ENCODE peak calls at places on chromosomes 5 and 9, in six cellular contexts. Y is HL-60, S is coronary artery, D is A549, I is kidney, K is epithelial cell of esophagus. H is an unnamed sample.
A peak's percentile ranks its signal among the peaks of the same experiment; 100 is the strongest.

GRCh38 chr5:39256472-39256871 is 37.1 kb upstream of the FYB1 start:
- DNase-seq in Y (peak; percentile 74), I (no peak), D (peak; percentile 67), S (no peak), K (peak; percentile 93), H (no peak)

GRCh38 chr5:2841208-2841607 is 89.7 kb upstream of the IRX2 start:
- DNase-seq in D (no peak), Y (peak; percentile 2), S (no peak), I (no peak), K (peak; percentile 7), H (no peak)

GRCh38 chr5:175920506-175920865 is 47.6 kb downstream of the THOC3 start:
- DNase-seq in D (no peak), S (no peak), Y (no peak), K (no peak), I (no peak), H (no peak)

GRCh38 chr5:132987531-132988408 is 24.3 kb upstream of the AFF4 start:
- DNase-seq in Y (no peak), I (no peak), S (no peak), D (no peak), K (no peak), H (no peak)

GRCh38 chr5:96714951-96715451 is 52.8 kb downstream of the CAST start:
- DNase-seq in S (no peak), K (peak; percentile 78), Y (no peak), D (peak; percentile 38), I (no peak), H (no peak)

GRCh38 chr5:80282054-80282453 is 26.2 kb upstream of the SERINC5 start:
- DNase-seq in K (no peak), D (no peak), S (no peak), I (no peak), Y (no peak), H (no peak)

GRCh38 chr5:132971483-132972435 is 8.3 kb upstream of the AFF4 start:
- DNase-seq in Y (no peak), K (peak; percentile 52), I (no peak), S (no peak), D (no peak), H (no peak)

GRCh38 chr5:31770157-31770556 is 131.2 kb downstream of the PDZD2 start:
- DNase-seq in K (no peak), S (no peak), D (no peak), I (no peak), Y (no peak), H (no peak)

GRCh38 chr5:173306695-173307094 is 21.5 kb downstream of the STC2 start:
- DNase-seq in I (no peak), D (no peak), K (no peak), Y (no peak), S (no peak), H (no peak)

GRCh38 chr9:109705515-109705914 is 74.5 kb upstream of the PALM2AKAP2 start:
- DNase-seq in S (no peak), D (no peak), I (no peak), Y (no peak), K (peak; percentile 54), H (no peak)

GRCh38 chr5:179164331-179165311 is 104.4 kb downstream of the ZNF354C start:
- DNase-seq in D (no peak), K (no peak), Y (no peak), S (peak; percentile 66), I (peak; percentile 54), H (no peak)

GRCh38 chr9:127353882-127354281 is 43.1 kb upstream of the SLC2A8 start:
- DNase-seq in S (no peak), K (no peak), Y (no peak), I (no peak), D (no peak), H (no peak)

GRCh38 chr5:10567781-10568321 is 4.0 kb downstream of the ANKRD33B start:
- DNase-seq in K (no peak), I (no peak), D (no peak), Y (no peak), S (no peak), H (no peak)

DNA sequence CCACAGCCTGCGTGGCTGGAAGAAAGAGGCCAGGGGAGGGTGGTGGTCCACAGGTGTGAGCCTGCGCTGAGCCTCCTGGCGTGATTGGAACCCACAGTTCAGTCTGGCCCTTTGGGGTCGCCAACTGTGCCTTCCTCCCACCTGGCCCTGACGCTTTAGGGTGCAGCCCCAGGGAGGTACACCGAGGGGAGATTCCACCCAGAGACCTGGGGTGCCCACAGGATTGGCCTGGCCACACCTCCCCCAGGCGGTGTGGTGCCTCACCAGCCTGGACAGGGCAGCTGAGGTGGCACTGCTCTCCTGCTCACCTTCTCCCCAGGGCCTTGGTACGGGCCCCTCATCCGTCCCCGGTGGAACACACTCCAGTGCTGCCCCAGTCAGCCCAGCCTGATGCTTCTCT is 987 bp upstream of the CLIC3 start:
- DNase-seq in Y (no peak), S (no peak), I (no peak), K (no peak), D (no peak), H (no peak)
- H3K4me3 ChIP-seq in Y (no peak overlapping the region), S (no peak overlapping the region), I (no peak overlapping the region), K (no peak overlapping the region), D (no peak overlapping the region), H (peak overlapping the region; percentile 37)

GRCh38 chr5:71834575-71834974 is 115.5 kb downstream of the CARTPT start:
- DNase-seq in Y (no peak), S (no peak), D (no peak), K (no peak), I (no peak), H (no peak)

GRCh38 chr5:71836547-71837112 is 117.6 kb downstream of the CARTPT start:
- DNase-seq in I (no peak), Y (no peak), S (no peak), D (no peak), K (peak; percentile 29), H (no peak)

GRCh38 chr5:71838286-71838685 is 119.2 kb downstream of the CARTPT start:
- DNase-seq in S (no peak), D (no peak), K (no peak), Y (no peak), I (no peak), H (no peak)

GRCh38 chr5:71832812-71833456 is 113.9 kb downstream of the CARTPT start:
- DNase-seq in K (peak; percentile 50), Y (no peak), I (no peak), D (no peak), S (no peak), H (no peak)

DNA sequence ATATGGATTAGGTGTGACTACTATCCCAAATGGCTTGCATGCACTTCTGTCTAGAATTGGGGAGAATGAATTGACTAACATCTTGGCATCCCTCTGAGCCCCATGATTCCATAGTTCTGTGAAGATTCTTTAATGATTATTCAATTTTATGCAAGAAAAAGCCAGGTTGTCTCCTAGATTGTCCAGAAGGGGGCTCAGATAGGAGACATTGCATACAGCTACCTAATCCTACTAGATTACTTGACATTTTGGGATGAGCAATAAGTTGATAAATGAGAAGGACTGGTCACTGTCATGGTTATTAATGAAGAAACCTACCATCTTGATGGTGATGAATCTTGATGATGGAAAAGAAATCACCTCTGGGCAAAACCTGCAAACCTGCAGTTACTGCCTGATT is 117.0 kb downstream of the CARTPT start:
- DNase-seq in K (no peak), D (peak; percentile 10), I (no peak), Y (no peak), S (no peak), H (no peak)
- TF ChIP-seq CTCF in K (no peak), D (peak; percentile 26), I (no peak), Y (no peak), S (no peak), H (no peak)

GRCh38 chr9:90219548-90220118 is 423.0 kb downstream of the DIRAS2 start:
- DNase-seq in I (peak; percentile 77), S (no peak), K (no peak), D (peak; percentile 28), Y (no peak), H (no peak)
- H3K4me3 ChIP-seq in I (no peak overlapping the region), S (no peak overlapping the region), K (no peak overlapping the region), D (no peak overlapping the region), Y (no peak overlapping the region), H (no peak overlapping the region)

GRCh38 chr5:181126841-181127240 is 4.1 kb downstream of the OR2V1 start:
- DNase-seq in S (no peak), K (no peak), I (no peak), D (no peak), Y (no peak), H (no peak)
- TF ChIP-seq CTCF in S (no peak), K (no peak), I (no peak), D (no peak), Y (no peak), H (no peak)